ENCODE peak calls at places on chromosomes 16 and 17, in seven cellular contexts. I, K, H, M, Y, G and A are unnamed samples.
A peak's percentile ranks its signal among the peaks of the same experiment; 100 is the strongest.

GRCh38 chr17:75832652-75833400 is 11.4 kb downstream of the UNC13D start:
- DNase-seq in I (no peak), K (no peak), H (no peak), M (peak; percentile 36), Y (no peak), G (no peak), A (peak; percentile 35)

GRCh38 chr17:50278526-50279180 is 4.4 kb downstream of the TMEM92 start:
- DNase-seq in I (no peak), K (no peak), H (no peak), M (no peak), Y (no peak), G (no peak), A (no peak)

GRCh38 chr16:24858219-24859041 is 12.7 kb downstream of the SLC5A11 start:
- DNase-seq in I (peak; percentile 31), K (peak; percentile 4), H (peak; percentile 52), M (peak; percentile 59), Y (no peak), G (peak; percentile 19), A (no peak)

GRCh38 chr16:27230562-27230991 is 27.3 kb downstream of the KDM8 start:
- DNase-seq in I (peak; percentile 43), K (no peak), H (no peak), M (peak; percentile 29), Y (peak; percentile 65), G (no peak), A (no peak)

GRCh38 chr17:68381076-68381900 is 76.0 kb downstream of the WIPI1 start:
- DNase-seq in I (no peak), K (peak; percentile 88), H (peak; percentile 99), M (peak; percentile 54), Y (peak; percentile 32), G (peak; percentile 44), A (no peak)

GRCh38 chr16:2596747-2597559 is 59.1 kb downstream of the PDPK1 start:
- DNase-seq in I (no peak), K (no peak), H (no peak), M (peak; percentile 14), Y (no peak), G (no peak), A (no peak)

GRCh38 chr17:77879896-77880280 is 78.6 kb upstream of the TNRC6C start:
- DNase-seq in I (no peak), K (no peak), H (no peak), M (no peak), Y (no peak), G (no peak), A (no peak)

GRCh38 chr16:67872631-67873434 is at the start of gene EDC4:
- DNase-seq in I (peak; percentile 83), K (peak; percentile 59), H (peak; percentile 73), M (peak; percentile 88), Y (peak; percentile 82), G (peak; percentile 65), A (peak; percentile 71)

GRCh38 chr16:22091721-22092120 is 620 bp upstream of the VWA3A start:
- DNase-seq in I (no peak), K (no peak), H (no peak), M (no peak), Y (no peak), G (no peak), A (no peak)

GRCh38 chr17:64572682-64573154 is 65.9 kb downstream of the CEP95 start:
- DNase-seq in I (no peak), K (no peak), H (peak; percentile 45), M (no peak), Y (no peak), G (peak; percentile 59), A (no peak)

GRCh38 chr16:70770291-70770967 is 30.5 kb downstream of the VAC14 start:
- DNase-seq in I (no peak), K (no peak), H (no peak), M (no peak), Y (no peak), G (no peak), A (peak; percentile 73)

GRCh38 chr17:50559674-50560184 is 786 bp upstream of the CACNA1G start:
- DNase-seq in I (peak; percentile 19), K (peak; percentile 33), H (peak; percentile 72), M (peak; percentile 76), Y (peak; percentile 37), G (peak; percentile 7), A (peak; percentile 61)

GRCh38 chr17:36641877-36642845 is 40.8 kb downstream of the MRM1 start:
- DNase-seq in I (no peak), K (no peak), H (no peak), M (no peak), Y (no peak), G (no peak), A (peak; percentile 22)

GRCh38 chr17:29837531-29837930 is 92.5 kb downstream of the SSH2 start:
- DNase-seq in I (no peak), K (no peak), H (no peak), M (no peak), Y (no peak), G (no peak), A (no peak)

GRCh38 chr16:81921415-81921814 is 89.9 kb downstream of the SDR42E1 start:
- DNase-seq in I (no peak), K (no peak), H (no peak), M (no peak), Y (no peak), G (no peak), A (peak; percentile 3)

GRCh38 chr17:721540-721937 is 6.9 kb upstream of the VPS53 start:
- DNase-seq in I (no peak), K (no peak), H (no peak), M (no peak), Y (no peak), G (no peak), A (no peak)

GRCh38 chr16:57532251-57532625 is 4.1 kb downstream of the CCDC102A start:
- DNase-seq in I (no peak), K (no peak), H (no peak), M (peak; percentile 17), Y (no peak), G (no peak), A (no peak)

GRCh38 chr17:78337244-78338109 is 22.4 kb downstream of the SOCS3 start:
- DNase-seq in I (no peak), K (peak; percentile 97), H (peak; percentile 97), M (no peak), Y (no peak), G (peak; percentile 70), A (no peak)

GRCh38 chr16:87692756-87693155 is 73.0 kb downstream of the KLHDC4 start:
- DNase-seq in I (no peak), K (no peak), H (no peak), M (no peak), Y (no peak), G (no peak), A (no peak)

GRCh38 chr16:46691720-46692119 is 2.3 kb downstream of the ORC6 start:
- DNase-seq in I (no peak), K (no peak), H (peak; percentile 14), M (no peak), Y (no peak), G (no peak), A (no peak)

GRCh38 chr16:73066927-73067670 is 19.2 kb upstream of the ZFHX3 start:
- DNase-seq in I (no peak), K (no peak), H (peak; percentile 63), M (no peak), Y (no peak), G (no peak), A (no peak)